ENCODE peak calls at places on chromosomes 13 and 19, in six cellular contexts. I is HepG2, K is K562, Q is A549, F is upper lobe of left lung, Y is GM12878. X is an unnamed sample.

GRCh38 chr13:48561461-48562224 is 28.8 kb upstream of the RCBTB2 start:
- ATAC-seq in K (no peak), Y (peak), I (no peak), F (no peak), Q (no peak), X (no peak)

GRCh38 chr19:56076413-56076998 is 44.6 kb downstream of the ZNF787 start:
- ATAC-seq in Q (peak), I (peak), F (peak), K (peak), Y (no peak), X (peak)

GRCh38 chr13:92830821-92831220 is 395.8 kb upstream of the GPC6 start:
- ATAC-seq in K (no peak), Y (no peak), F (no peak), Q (no peak), I (no peak), X (no peak)

GRCh38 chr19:49502866-49503581 is 6.8 kb downstream of the RPS11 start:
- ATAC-seq in K (peak), Y (peak), Q (peak), I (peak), F (peak), X (peak)

GRCh38 chr13:33639158-33639557 is 178.8 kb upstream of the RFC3 start:
- ATAC-seq in Y (no peak), K (no peak), I (no peak), Q (no peak), F (no peak), X (peak)

GRCh38 chr13:99199541-99200432 is 867 bp upstream of the UBAC2 start:
- ATAC-seq in I (peak), Y (peak), F (peak), K (peak), Q (peak), X (no peak)

GRCh38 chr13:112249644-112250610 is 126.2 kb upstream of the SPACA7 start:
- ATAC-seq in Y (no peak), Q (no peak), F (no peak), K (no peak), I (no peak), X (no peak)

GRCh38 chr13:66952507-66952906 is 277.6 kb downstream of the PCDH9 start:
- ATAC-seq in Y (no peak), Q (no peak), F (no peak), K (no peak), I (peak), X (no peak)

GRCh38 chr13:21006141-21007005 is 55.0 kb downstream of the LATS2 start:
- ATAC-seq in Y (no peak), F (no peak), Q (no peak), I (no peak), K (no peak), X (no peak)

GRCh38 chr13:28716511-28716910 is 2.3 kb downstream of the SLC46A3 start:
- ATAC-seq in K (no peak), Q (no peak), Y (no peak), I (no peak), F (no peak), X (no peak)

GRCh38 chr19:49244256-49244655 is 80.7 kb downstream of the SLC6A16 start:
- ATAC-seq in K (no peak), I (no peak), Q (peak), F (no peak), Y (no peak), X (no peak)

GRCh38 chr19:5292453-5292842 is 48.2 kb downstream of the PTPRS start:
- ATAC-seq in K (peak), Q (peak), F (no peak), Y (peak), I (peak), X (no peak)

GRCh38 chr13:109228211-109228610 is 558.2 kb downstream of the IRS2 start:
- ATAC-seq in I (no peak), K (no peak), Y (no peak), Q (no peak), F (no peak), X (no peak)

GRCh38 chr19:52231154-52231565 is 38.2 kb upstream of the ZNF766 start:
- ATAC-seq in Q (no peak), I (no peak), F (no peak), Y (no peak), K (no peak), X (no peak)

GRCh38 chr19:30656520-30657100 is 284.4 kb downstream of the ZNF536 start:
- ATAC-seq in I (no peak), K (no peak), F (no peak), Y (no peak), Q (no peak), X (no peak)

GRCh38 chr19:10353793-10354391 is 14.5 kb upstream of the ICAM3 start:
- ATAC-seq in K (peak), I (peak), Q (peak), F (peak), Y (peak), X (peak)

GRCh38 chr19:42363614-42364346 is 26.3 kb downstream of the CNFN start:
- ATAC-seq in Q (no peak), Y (peak), F (no peak), I (no peak), K (no peak), X (no peak)

GRCh38 chr19:17081672-17082630 is 6.4 kb downstream of the MYO9B start:
- ATAC-seq in Q (no peak), I (no peak), F (no peak), K (no peak), Y (no peak), X (no peak)

GRCh38 chr13:80577951-80578670 is 237.2 kb upstream of the SPRY2 start:
- ATAC-seq in Q (no peak), Y (no peak), I (no peak), K (peak), F (no peak), X (no peak)

GRCh38 chr13:48233886-48234488 is 981 bp downstream of the ITM2B start:
- ATAC-seq in Y (peak), F (no peak), Q (no peak), K (peak), I (no peak), X (no peak)

GRCh38 chr19:54449701-54450069 is 686 bp downstream of the LENG8 start:
- ATAC-seq in F (no peak), Y (no peak), K (peak), I (no peak), Q (no peak), X (no peak)

GRCh38 chr19:28316464-28316863 is 896.5 kb downstream of the UQCRFS1 start:
- ATAC-seq in K (no peak), I (no peak), F (no peak), Q (no peak), Y (no peak), X (no peak)

GRCh38 chr13:31242342-31242741 is 42.6 kb downstream of the B3GLCT start:
- ATAC-seq in Q (no peak), F (no peak), I (no peak), Y (no peak), K (no peak), X (peak)

GRCh38 chr13:99421758-99422555 is 79.3 kb upstream of the TM9SF2 start:
- ATAC-seq in F (no peak), Q (no peak), Y (peak), I (no peak), K (no peak), X (no peak)

GRCh38 chr19:16144216-16144581 is 714 bp downstream of the HSH2D start:
- ATAC-seq in K (peak), I (no peak), Y (peak), Q (no peak), F (no peak), X (no peak)

GRCh38 chr19:7971553-7972520 is 28.4 kb upstream of the TIMM44 start:
- ATAC-seq in Y (no peak), K (no peak), F (no peak), Q (no peak), I (peak), X (no peak)

DNA sequence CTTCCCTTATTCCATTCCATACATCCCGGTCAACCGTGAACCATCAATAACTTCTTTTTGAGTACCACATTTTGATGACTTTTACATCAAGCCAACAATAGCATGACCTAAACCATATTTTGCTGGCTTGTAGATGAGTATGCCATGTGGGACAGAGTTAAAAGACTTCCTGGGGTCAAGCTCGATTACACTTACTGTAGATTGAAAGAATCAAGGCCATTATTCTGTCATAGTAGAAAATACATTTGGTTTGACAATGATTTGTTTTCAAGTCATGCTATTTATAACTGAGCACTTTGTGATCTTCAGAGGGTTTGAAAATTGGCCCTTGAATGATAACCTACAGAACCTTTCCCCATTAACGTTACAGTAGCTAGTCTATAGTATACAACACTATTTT is 1087.0 kb upstream of the PCDH20 start:
- ATAC-seq in Q (no peak), Y (no peak), F (no peak), I (no peak), K (no peak), X (no peak)
- TF ChIP-seq EP300 in Q (no peak), Y (no peak), F (no peak), I (no peak), K (no peak), X (no peak)

GRCh38 chr13:110618167-110618566 is 2.8 kb downstream of the NAXD start:
- ATAC-seq in Q (no peak), F (no peak), Y (no peak), K (no peak), I (no peak), X (no peak)

GRCh38 chr13:110618780-110619179 is 3.4 kb downstream of the NAXD start:
- ATAC-seq in K (no peak), I (no peak), Y (no peak), F (no peak), Q (no peak), X (no peak)

GRCh38 chr13:110615322-110616102 is at the start of gene NAXD:
- ATAC-seq in Q (peak), Y (peak), K (peak), F (peak), I (peak), X (peak)

GRCh38 chr13:110616103-110617101 is 1.1 kb downstream of the NAXD start:
- ATAC-seq in F (peak), Q (peak), Y (peak), I (peak), K (peak), X (peak)

DNA sequence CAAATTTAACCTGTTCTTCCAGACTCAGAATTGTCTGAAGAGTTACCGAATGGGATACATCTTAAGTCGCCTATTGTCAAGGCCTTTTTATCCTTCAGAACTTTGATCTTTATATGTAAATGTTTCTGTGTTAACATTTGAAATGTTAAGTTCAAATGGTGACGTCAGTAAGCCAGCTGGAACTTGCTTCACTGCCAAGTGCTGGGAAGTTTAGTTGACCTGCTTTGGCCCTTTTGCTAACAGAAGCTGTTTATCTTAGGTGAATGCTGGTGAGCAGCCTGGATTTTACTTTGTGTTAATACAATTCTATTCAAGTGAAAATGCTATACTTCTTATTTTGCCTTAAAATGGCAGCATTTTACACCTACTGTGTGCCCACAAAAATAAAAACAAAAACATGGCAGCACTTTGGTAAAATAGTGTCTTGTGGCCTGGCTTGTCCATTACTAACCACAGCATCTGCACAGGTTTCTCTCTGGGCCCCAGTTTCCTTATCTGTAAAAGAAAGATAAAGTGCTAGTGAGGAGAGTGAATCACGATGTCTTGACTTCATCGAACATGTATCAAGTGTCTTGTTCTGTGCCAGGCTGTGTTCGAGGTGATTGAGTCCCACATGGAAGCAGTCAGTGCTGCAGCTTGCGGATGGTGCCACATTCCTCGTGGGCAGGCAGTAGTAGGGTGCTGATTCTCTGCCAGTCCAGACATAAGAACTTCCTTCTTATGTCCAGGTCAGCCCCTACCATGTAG is 2.2 kb downstream of the NAXD start:
- ATAC-seq in Q (no peak), F (no peak), K (no peak), I (no peak), Y (no peak), X (no peak)
- TF ChIP-seq EP300 in Q (no peak), F (no peak), K (no peak), I (no peak), Y (no peak), X (no peak)

DNA sequence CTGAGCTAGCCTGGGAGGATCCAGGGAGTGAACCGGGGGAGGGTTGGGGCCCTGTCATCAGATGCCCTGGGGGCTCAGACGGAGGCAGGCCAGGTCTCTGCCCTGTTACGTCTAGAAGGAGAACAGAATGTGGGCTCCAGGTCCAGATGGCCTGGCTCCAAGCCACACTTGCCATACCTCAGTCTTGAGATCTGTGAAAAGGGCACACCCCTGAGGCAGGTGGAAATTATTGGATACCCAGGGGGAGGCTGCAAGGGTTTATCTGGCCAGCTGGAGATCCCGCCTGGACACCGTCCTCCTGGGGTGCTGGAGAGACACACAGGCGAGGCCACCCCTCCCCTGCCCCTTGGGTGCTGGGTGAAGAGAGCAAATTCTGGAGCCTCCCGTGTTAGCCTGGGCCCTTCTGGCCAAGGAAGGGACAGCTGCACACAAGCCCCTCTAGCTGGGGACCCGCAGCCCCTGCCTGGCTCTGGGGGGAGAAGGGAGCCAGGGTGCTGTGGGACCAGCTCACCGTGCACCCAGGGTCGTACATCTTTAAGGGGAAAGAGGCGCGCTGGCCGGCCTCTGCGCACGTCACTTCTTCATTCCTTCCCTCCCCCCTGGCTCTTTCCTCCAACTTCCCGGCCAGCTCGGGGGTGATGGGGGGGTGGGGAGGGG is 808 bp upstream of the NFIC start:
- ATAC-seq in Q (peak), K (peak), Y (peak), I (no peak), F (peak), X (peak)
- TF ChIP-seq EP300 in Q (no peak), K (no peak), Y (no peak), I (no peak), F (no peak), X (peak)

GRCh38 chr13:50635504-50635903 is 208.0 kb downstream of the DLEU7 start:
- ATAC-seq in F (peak), I (no peak), Q (no peak), Y (peak), K (no peak), X (peak)
- TF ChIP-seq EP300 in F (no peak), I (no peak), Q (no peak), Y (no peak), K (no peak), X (no peak)